ENCODE peak calls at places on chromosomes 2 and 18, in seven cellular contexts. T, R, O, W, S, M and H are unnamed samples.

GRCh38 chr2:121309801-121310200 is 24.8 kb upstream of the TFCP2L1 start:
- DNase-seq in T (no peak), R (no peak), O (no peak), W (no peak), S (no peak), M (no peak), H (no peak)

GRCh38 chr2:177245010-177245422 is 19.5 kb downstream of the NFE2L2 start:
- DNase-seq in T (no peak), R (peak; percentile 79), O (no peak), W (no peak), S (peak; percentile 62), M (peak; percentile 63), H (no peak)

GRCh38 chr2:157233506-157233905 is 24.0 kb upstream of the GALNT5 start:
- DNase-seq in T (no peak), R (peak; percentile 82), O (no peak), W (no peak), S (no peak), M (no peak), H (no peak)

GRCh38 chr2:48380989-48381625 is 148.8 kb upstream of the STON1 start:
- DNase-seq in T (no peak), R (no peak), O (no peak), W (no peak), S (no peak), M (no peak), H (no peak)

GRCh38 chr2:176106636-176107539 is at the start of gene HOXD11:
- DNase-seq in T (peak; percentile 17), R (peak; percentile 24), O (no peak), W (peak; percentile 46), S (peak; percentile 31), M (no peak), H (peak; percentile 74)

GRCh38 chr2:214489181-214489580 is 78.3 kb downstream of the VWC2L start:
- DNase-seq in T (no peak), R (no peak), O (no peak), W (no peak), S (no peak), M (no peak), H (no peak)

GRCh38 chr2:112985090-112985489 is 7.3 kb downstream of the IL36G start:
- DNase-seq in T (no peak), R (no peak), O (no peak), W (no peak), S (no peak), M (no peak), H (no peak)

GRCh38 chr2:159063677-159064076 is 95.2 kb downstream of the TANC1 start:
- DNase-seq in T (no peak), R (no peak), O (no peak), W (no peak), S (no peak), M (no peak), H (no peak)

GRCh38 chr18:79876497-79876896 is 75.0 kb downstream of the SLC66A2 start:
- DNase-seq in T (no peak), R (no peak), O (no peak), W (no peak), S (no peak), M (no peak), H (no peak)

GRCh38 chr18:62018034-62018760 is 125.4 kb upstream of the RNF152 start:
- DNase-seq in T (peak; percentile 64), R (peak; percentile 52), O (no peak), W (peak; percentile 15), S (no peak), M (no peak), H (no peak)

GRCh38 chr18:50038448-50038847 is 156.5 kb downstream of the MYO5B start:
- DNase-seq in T (no peak), R (peak; percentile 37), O (no peak), W (no peak), S (no peak), M (no peak), H (no peak)

GRCh38 chr2:86038291-86039081 is 67.2 kb downstream of the POLR1A start:
- DNase-seq in T (no peak), R (peak; percentile 48), O (no peak), W (peak; percentile 12), S (no peak), M (no peak), H (no peak)

GRCh38 chr2:5748941-5749731 is 57.0 kb downstream of the SOX11 start:
- DNase-seq in T (peak; percentile 73), R (no peak), O (no peak), W (no peak), S (no peak), M (no peak), H (no peak)

GRCh38 chr2:225008935-225009334 is 33.3 kb downstream of the DOCK10 start:
- DNase-seq in T (no peak), R (no peak), O (no peak), W (no peak), S (no peak), M (no peak), H (no peak)

GRCh38 chr2:7057865-7058400 is 140.7 kb downstream of the RNF144A start:
- DNase-seq in T (no peak), R (no peak), O (no peak), W (no peak), S (no peak), M (no peak), H (no peak)

GRCh38 chr2:195520671-195521155 is 136.3 kb upstream of the SLC39A10 start:
- DNase-seq in T (no peak), R (peak; percentile 98), O (no peak), W (no peak), S (peak; percentile 90), M (no peak), H (no peak)

GRCh38 chr2:35454966-35455638 is 900.5 kb upstream of the CRIM1 start:
- DNase-seq in T (no peak), R (peak; percentile 1), O (no peak), W (no peak), S (peak; percentile 2), M (peak; percentile 26), H (peak; percentile 1)

GRCh38 chr2:156867201-156867600 is 390.3 kb upstream of the GALNT5 start:
- DNase-seq in T (no peak), R (peak; percentile 24), O (no peak), W (no peak), S (no peak), M (no peak), H (no peak)

GRCh38 chr2:174485763-174486613 is 841 bp downstream of the GPR155 start:
- DNase-seq in T (peak; percentile 32), R (peak; percentile 38), O (no peak), W (peak; percentile 44), S (no peak), M (peak; percentile 22), H (peak; percentile 27)

GRCh38 chr2:14632133-14632936 is at the start of gene LRATD1:
- DNase-seq in T (peak; percentile 78), R (peak; percentile 60), O (peak; percentile 59), W (peak; percentile 92), S (peak; percentile 27), M (peak; percentile 54), H (no peak)

GRCh38 chr2:218892693-218893348 is 12.2 kb downstream of the WNT10A start:
- DNase-seq in T (peak; percentile 56), R (peak; percentile 41), O (no peak), W (peak; percentile 62), S (peak; percentile 63), M (peak; percentile 92), H (peak; percentile 93)

GRCh38 chr18:79388043-79388442 is 7.7 kb upstream of the NFATC1 start:
- DNase-seq in T (no peak), R (no peak), O (no peak), W (no peak), S (no peak), M (no peak), H (no peak)